ENCODE peak calls at places on chromosomes 3 and 15, in seven cellular contexts. E is adrenal gland, S is breast epithelium, K is AG10803, O is spleen, Y is fibroblast of pulmonary artery, H is WTC11. F is an unnamed sample.

GRCh38 chr3:106703524-106703923 is 673.7 kb upstream of the CCDC54 start:
- DNase-seq in E (no peak), S (no peak), K (no peak), O (no peak), Y (no peak), H (no peak), F (no peak)

GRCh38 chr3:143084856-143085731 is 34.5 kb upstream of the CHST2 start:
- DNase-seq in E (no peak), S (no peak), K (peak), O (peak), Y (peak), H (no peak), F (no peak)

GRCh38 chr3:66011098-66011655 is 27.5 kb downstream of the MAGI1 start:
- DNase-seq in E (no peak), S (no peak), K (no peak), O (no peak), Y (no peak), H (no peak), F (no peak)

GRCh38 chr3:149377408-149378111 is at the start of gene TM4SF1:
- DNase-seq in E (peak), S (peak), K (peak), O (no peak), Y (peak), H (no peak), F (no peak)

GRCh38 chr3:151082880-151083838 is 2.3 kb upstream of the MED12L start:
- DNase-seq in E (no peak), S (no peak), K (no peak), O (no peak), Y (no peak), H (no peak), F (no peak)

GRCh38 chr15:81304226-81304625 is 19.7 kb downstream of the STARD5 start:
- DNase-seq in E (no peak), S (no peak), K (peak), O (no peak), Y (peak), H (no peak), F (no peak)

GRCh38 chr3:53604232-53604631 is 109.8 kb downstream of the CACNA1D start:
- DNase-seq in E (no peak), S (no peak), K (no peak), O (no peak), Y (no peak), H (no peak), F (no peak)

GRCh38 chr15:29003446-29004233 is 117.9 kb downstream of the APBA2 start:
- DNase-seq in E (no peak), S (no peak), K (no peak), O (peak), Y (no peak), H (no peak), F (no peak)

GRCh38 chr3:195807681-195808121 is 4.0 kb downstream of the MUC4 start:
- DNase-seq in E (no peak), S (peak), K (no peak), O (peak), Y (no peak), H (no peak), F (no peak)

GRCh38 chr15:43134157-43134637 is 811 bp downstream of the TMEM62 start:
- DNase-seq in E (no peak), S (no peak), K (no peak), O (no peak), Y (no peak), H (no peak), F (no peak)

GRCh38 chr3:182248349-182248880 is 536.7 kb downstream of the SOX2 start:
- DNase-seq in E (no peak), S (no peak), K (no peak), O (no peak), Y (no peak), H (no peak), F (no peak)

GRCh38 chr15:48345516-48345915 is 14.3 kb downstream of the DUT start:
- DNase-seq in E (no peak), S (no peak), K (no peak), O (no peak), Y (no peak), H (no peak), F (no peak)
- TF ChIP-seq CTCF in E (no peak), S (no peak), K (no peak), O (no peak), Y (no peak), H (no peak), F (no peak)

GRCh38 chr3:109618766-109619378 is 281.5 kb upstream of the DPPA4 start:
- DNase-seq in E (no peak), S (no peak), K (no peak), O (no peak), Y (no peak), H (no peak), F (no peak)
- TF ChIP-seq CTCF in E (no peak), S (no peak), K (no peak), O (no peak), Y (no peak), H (no peak), F (no peak)

DNA sequence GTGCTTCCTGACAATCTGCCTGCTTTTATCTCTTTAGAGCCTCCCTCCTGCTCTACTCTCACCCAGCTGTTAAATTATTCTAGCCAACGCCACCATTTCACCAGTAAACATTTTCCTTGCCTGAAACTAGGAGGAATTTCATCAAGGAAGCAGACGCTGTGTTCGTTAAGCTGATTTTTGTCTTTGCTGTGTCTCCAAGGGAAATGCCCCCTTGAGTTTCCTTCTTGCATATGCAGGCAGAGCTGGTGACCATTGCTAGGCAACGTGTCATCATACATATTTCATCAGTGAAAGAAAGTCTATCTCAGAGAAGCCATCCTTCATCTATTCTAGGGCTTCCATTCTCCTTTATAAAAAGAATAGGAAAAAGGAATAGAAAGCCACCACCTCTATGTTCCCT is 87.0 kb upstream of the ST8SIA2 start:
- DNase-seq in E (no peak), S (no peak), K (peak), O (no peak), Y (no peak), H (no peak), F (peak)
- TF ChIP-seq CTCF in E (no peak), S (no peak), K (peak), O (no peak), Y (no peak), H (peak), F (peak)

DNA sequence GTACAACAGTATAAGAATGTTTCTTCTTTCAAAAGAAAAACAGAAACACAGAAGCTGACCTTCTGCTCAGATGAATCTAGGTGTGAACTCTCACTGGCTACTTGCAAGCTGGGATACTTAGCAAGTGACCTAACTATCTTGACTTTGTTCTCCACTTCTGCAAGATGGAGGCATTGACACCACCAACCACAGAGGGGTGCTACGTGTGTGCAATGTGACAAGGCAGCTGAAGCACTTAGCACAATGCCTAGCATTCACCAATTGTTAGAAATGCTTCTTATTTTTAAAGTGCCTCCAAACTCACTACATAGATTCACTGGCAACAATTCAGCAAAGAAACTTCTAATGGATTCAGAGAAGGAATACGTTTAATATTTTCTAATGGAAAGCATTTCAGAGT is 331.4 kb upstream of the WNT5A start:
- DNase-seq in E (no peak), S (no peak), K (no peak), O (no peak), Y (no peak), H (no peak), F (no peak)
- TF ChIP-seq CTCF in E (no peak), S (no peak), K (no peak), O (no peak), Y (no peak), H (no peak), F (no peak)

GRCh38 chr15:66394472-66394871 is 7.8 kb downstream of the MAP2K1 start:
- DNase-seq in E (no peak), S (no peak), K (no peak), O (no peak), Y (no peak), H (no peak), F (no peak)

GRCh38 chr15:66399276-66399675 is 12.6 kb downstream of the MAP2K1 start:
- DNase-seq in E (no peak), S (no peak), K (no peak), O (no peak), Y (no peak), H (no peak), F (no peak)

GRCh38 chr15:66389859-66390382 is 3.2 kb downstream of the MAP2K1 start:
- DNase-seq in E (no peak), S (no peak), K (no peak), O (no peak), Y (peak), H (no peak), F (no peak)

GRCh38 chr15:66390670-66391069 is 4.0 kb downstream of the MAP2K1 start:
- DNase-seq in E (no peak), S (no peak), K (no peak), O (no peak), Y (peak), H (no peak), F (no peak)

GRCh38 chr15:66394912-66395311 is 8.2 kb downstream of the MAP2K1 start:
- DNase-seq in E (no peak), S (no peak), K (no peak), O (no peak), Y (no peak), H (no peak), F (no peak)
- TF ChIP-seq CTCF in E (no peak), S (no peak), K (no peak), O (no peak), Y (no peak), H (no peak), F (peak)

GRCh38 chr3:73805435-73805834 is 180.7 kb upstream of the PDZRN3 start:
- DNase-seq in E (peak), S (no peak), K (no peak), O (no peak), Y (no peak), H (no peak), F (no peak)
- TF ChIP-seq CTCF in E (no peak), S (no peak), K (no peak), O (no peak), Y (no peak), H (no peak), F (no peak)

DNA sequence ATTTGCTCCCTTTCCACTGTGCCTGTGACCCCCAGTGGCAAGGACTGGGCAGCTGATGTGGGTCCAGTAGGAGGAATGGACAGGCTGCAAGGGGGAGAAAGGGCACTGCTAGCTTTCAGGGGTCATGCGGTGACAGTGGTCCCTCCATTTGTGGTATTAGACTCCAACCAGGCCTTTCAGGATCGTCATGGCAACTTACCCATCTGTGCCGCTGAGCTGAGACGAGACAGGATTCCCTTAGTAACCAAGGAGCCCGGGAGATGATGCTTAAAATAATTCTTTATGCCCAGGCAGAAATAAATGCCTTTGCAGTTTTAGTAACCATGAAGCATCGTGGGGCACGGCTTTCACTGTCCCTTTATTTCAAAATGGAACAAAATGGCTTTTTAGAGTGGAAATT is 15.9 kb upstream of the MRPL3 start:
- DNase-seq in E (no peak), S (no peak), K (no peak), O (no peak), Y (no peak), H (no peak), F (no peak)
- TF ChIP-seq CTCF in E (no peak), S (no peak), K (no peak), O (no peak), Y (no peak), H (no peak), F (no peak)

GRCh38 chr3:131658115-131658514 is 155.3 kb upstream of the MRPL3 start:
- DNase-seq in E (no peak), S (no peak), K (no peak), O (no peak), Y (no peak), H (no peak), F (no peak)
- TF ChIP-seq CTCF in E (no peak), S (no peak), K (no peak), O (no peak), Y (peak), H (no peak), F (no peak)

F was measured in neural crest cell.